ENCODE peak calls at places on chromosomes 16 and 17, in ten cellular contexts. One of them, this sample, is unnamed.

GRCh38 chr16:8944113-8944765 is 19.5 kb downstream of the USP7 start:
- DNase-seq in neural progenitor cell: no peak
- DNase-seq in PC-3: no peak
- DNase-seq in OCI-LY7: peak
- DNase-seq in IMR-90: no peak
- DNase-seq in PC-9: no peak
- DNase-seq in HCT116: no peak
- DNase-seq in hepatocyte: no peak
- DNase-seq in fibroblast of lung: no peak
- DNase-seq in SK-N-SH: no peak
- DNase-seq in this sample: no peak

GRCh38 chr17:8693328-8693727 is 51.3 kb downstream of the CCDC42 start:
- DNase-seq in neural progenitor cell: no peak
- DNase-seq in PC-3: no peak
- DNase-seq in OCI-LY7: no peak
- DNase-seq in IMR-90: no peak
- DNase-seq in PC-9: no peak
- DNase-seq in HCT116: no peak
- DNase-seq in hepatocyte: no peak
- DNase-seq in fibroblast of lung: no peak
- DNase-seq in SK-N-SH: no peak
- DNase-seq in this sample: no peak

GRCh38 chr17:9755083-9755482 is 36.3 kb downstream of the DHRS7C start:
- DNase-seq in neural progenitor cell: no peak
- DNase-seq in PC-3: peak
- DNase-seq in OCI-LY7: no peak
- DNase-seq in IMR-90: no peak
- DNase-seq in PC-9: no peak
- DNase-seq in HCT116: no peak
- DNase-seq in hepatocyte: no peak
- DNase-seq in fibroblast of lung: no peak
- DNase-seq in SK-N-SH: no peak
- DNase-seq in this sample: no peak

GRCh38 chr17:18093616-18094408 is 6.1 kb downstream of the DRG2 start:
- DNase-seq in neural progenitor cell: peak
- DNase-seq in PC-3: peak
- DNase-seq in OCI-LY7: peak
- DNase-seq in IMR-90: peak
- DNase-seq in PC-9: no peak
- DNase-seq in HCT116: peak
- DNase-seq in hepatocyte: peak
- DNase-seq in fibroblast of lung: peak
- DNase-seq in SK-N-SH: no peak
- DNase-seq in this sample: peak

GRCh38 chr17:76379275-76379641 is 5.2 kb upstream of the SPHK1 start:
- DNase-seq in neural progenitor cell: no peak
- DNase-seq in PC-3: no peak
- DNase-seq in OCI-LY7: no peak
- DNase-seq in IMR-90: no peak
- DNase-seq in PC-9: no peak
- DNase-seq in HCT116: no peak
- DNase-seq in hepatocyte: no peak
- DNase-seq in fibroblast of lung: no peak
- DNase-seq in SK-N-SH: no peak
- DNase-seq in this sample: no peak

GRCh38 chr17:1880851-1881630 is 51.2 kb downstream of the RPA1 start:
- DNase-seq in neural progenitor cell: peak
- DNase-seq in PC-3: no peak
- DNase-seq in OCI-LY7: no peak
- DNase-seq in IMR-90: peak
- DNase-seq in PC-9: no peak
- DNase-seq in HCT116: no peak
- DNase-seq in hepatocyte: no peak
- DNase-seq in fibroblast of lung: no peak
- DNase-seq in SK-N-SH: no peak
- DNase-seq in this sample: no peak

GRCh38 chr17:75096082-75096625 is 8.4 kb downstream of the SLC16A5 start:
- DNase-seq in neural progenitor cell: no peak
- DNase-seq in PC-3: peak
- DNase-seq in OCI-LY7: no peak
- DNase-seq in IMR-90: peak
- DNase-seq in PC-9: peak
- DNase-seq in HCT116: peak
- DNase-seq in hepatocyte: peak
- DNase-seq in fibroblast of lung: peak
- DNase-seq in SK-N-SH: no peak
- DNase-seq in this sample: peak

GRCh38 chr16:54477766-54478165 is 191.2 kb upstream of the IRX3 start:
- DNase-seq in neural progenitor cell: no peak
- DNase-seq in PC-3: no peak
- DNase-seq in OCI-LY7: no peak
- DNase-seq in IMR-90: no peak
- DNase-seq in PC-9: no peak
- DNase-seq in HCT116: no peak
- DNase-seq in hepatocyte: no peak
- DNase-seq in fibroblast of lung: no peak
- DNase-seq in SK-N-SH: peak
- DNase-seq in this sample: no peak

GRCh38 chr17:15945493-15946209 is 721 bp downstream of the ADORA2B start:
- DNase-seq in neural progenitor cell: peak
- DNase-seq in PC-3: no peak
- DNase-seq in OCI-LY7: no peak
- DNase-seq in IMR-90: peak
- DNase-seq in PC-9: no peak
- DNase-seq in HCT116: no peak
- DNase-seq in hepatocyte: no peak
- DNase-seq in fibroblast of lung: peak
- DNase-seq in SK-N-SH: peak
- DNase-seq in this sample: peak

GRCh38 chr17:15944720-15945492 is at the start of gene ADORA2B:
- DNase-seq in neural progenitor cell: peak
- DNase-seq in PC-3: peak
- DNase-seq in OCI-LY7: no peak
- DNase-seq in IMR-90: peak
- DNase-seq in PC-9: peak
- DNase-seq in HCT116: no peak
- DNase-seq in hepatocyte: peak
- DNase-seq in fibroblast of lung: peak
- DNase-seq in SK-N-SH: peak
- DNase-seq in this sample: peak

GRCh38 chr17:15947976-15948752 is 3.2 kb downstream of the ADORA2B start:
- DNase-seq in neural progenitor cell: no peak
- DNase-seq in PC-3: peak
- DNase-seq in OCI-LY7: no peak
- DNase-seq in IMR-90: no peak
- DNase-seq in PC-9: peak
- DNase-seq in HCT116: no peak
- DNase-seq in hepatocyte: no peak
- DNase-seq in fibroblast of lung: no peak
- DNase-seq in SK-N-SH: no peak
- DNase-seq in this sample: no peak

GRCh38 chr17:15946611-15947120 is 1.7 kb downstream of the ADORA2B start:
- DNase-seq in neural progenitor cell: no peak
- DNase-seq in PC-3: peak
- DNase-seq in OCI-LY7: no peak
- DNase-seq in IMR-90: no peak
- DNase-seq in PC-9: no peak
- DNase-seq in HCT116: no peak
- DNase-seq in hepatocyte: no peak
- DNase-seq in fibroblast of lung: peak
- DNase-seq in SK-N-SH: no peak
- DNase-seq in this sample: no peak

GRCh38 chr17:15947331-15947730 is 2.4 kb downstream of the ADORA2B start:
- DNase-seq in neural progenitor cell: no peak
- DNase-seq in PC-3: peak
- DNase-seq in OCI-LY7: no peak
- DNase-seq in IMR-90: peak
- DNase-seq in PC-9: peak
- DNase-seq in HCT116: no peak
- DNase-seq in hepatocyte: no peak
- DNase-seq in fibroblast of lung: peak
- DNase-seq in SK-N-SH: no peak
- DNase-seq in this sample: no peak
- H2AFZ ChIP-seq in neural progenitor cell: no peak
- H2AFZ ChIP-seq in PC-3: no peak
- H2AFZ ChIP-seq in OCI-LY7: no peak
- H2AFZ ChIP-seq in IMR-90: peak
- H2AFZ ChIP-seq in PC-9: no peak
- H2AFZ ChIP-seq in HCT116: no peak
- H2AFZ ChIP-seq in hepatocyte: no peak
- H2AFZ ChIP-seq in fibroblast of lung: no peak
- H2AFZ ChIP-seq in SK-N-SH: no peak
- H2AFZ ChIP-seq in this sample: no peak

GRCh38 chr16:49280022-49280741 is 1.5 kb downstream of the CBLN1 start:
- DNase-seq in neural progenitor cell: peak
- DNase-seq in PC-3: no peak
- DNase-seq in OCI-LY7: no peak
- DNase-seq in IMR-90: no peak
- DNase-seq in PC-9: no peak
- DNase-seq in HCT116: no peak
- DNase-seq in hepatocyte: peak
- DNase-seq in fibroblast of lung: no peak
- DNase-seq in SK-N-SH: peak
- DNase-seq in this sample: peak

GRCh38 chr16:49281843-49282642 is 405 bp upstream of the CBLN1 start:
- DNase-seq in neural progenitor cell: peak
- DNase-seq in PC-3: peak
- DNase-seq in OCI-LY7: peak
- DNase-seq in IMR-90: peak
- DNase-seq in PC-9: no peak
- DNase-seq in HCT116: no peak
- DNase-seq in hepatocyte: peak
- DNase-seq in fibroblast of lung: peak
- DNase-seq in SK-N-SH: peak
- DNase-seq in this sample: peak

GRCh38 chr16:49280861-49281331 is 742 bp downstream of the CBLN1 start:
- DNase-seq in neural progenitor cell: no peak
- DNase-seq in PC-3: no peak
- DNase-seq in OCI-LY7: no peak
- DNase-seq in IMR-90: no peak
- DNase-seq in PC-9: no peak
- DNase-seq in HCT116: no peak
- DNase-seq in hepatocyte: no peak
- DNase-seq in fibroblast of lung: no peak
- DNase-seq in SK-N-SH: peak
- DNase-seq in this sample: no peak

GRCh38 chr16:49282690-49283375 is 1.2 kb upstream of the CBLN1 start:
- DNase-seq in neural progenitor cell: peak
- DNase-seq in PC-3: no peak
- DNase-seq in OCI-LY7: peak
- DNase-seq in IMR-90: no peak
- DNase-seq in PC-9: no peak
- DNase-seq in HCT116: no peak
- DNase-seq in hepatocyte: peak
- DNase-seq in fibroblast of lung: no peak
- DNase-seq in SK-N-SH: peak
- DNase-seq in this sample: peak

DNA sequence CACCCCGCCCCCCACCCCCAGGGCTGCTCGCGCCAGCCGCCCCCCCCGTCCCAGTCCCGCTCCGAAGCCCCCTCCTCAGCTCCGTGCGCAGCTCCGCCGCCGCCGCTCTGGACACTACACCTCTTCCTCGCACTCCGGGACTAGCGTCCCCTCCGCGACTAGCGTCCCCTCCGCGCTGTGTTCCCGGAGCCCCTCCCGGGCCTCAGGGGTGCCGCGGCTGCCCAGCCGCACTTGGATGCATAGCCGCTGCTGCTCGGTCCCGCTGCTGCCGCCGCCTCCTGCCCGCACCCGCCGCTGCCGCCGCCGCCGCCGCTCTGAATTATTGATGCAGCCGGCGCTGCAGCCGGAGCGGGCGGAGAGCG is at the start of gene CBLN1:
- DNase-seq in neural progenitor cell: no peak
- DNase-seq in PC-3: no peak
- DNase-seq in OCI-LY7: no peak
- DNase-seq in IMR-90: no peak
- DNase-seq in PC-9: no peak
- DNase-seq in HCT116: no peak
- DNase-seq in hepatocyte: no peak
- DNase-seq in fibroblast of lung: no peak
- DNase-seq in SK-N-SH: no peak
- DNase-seq in this sample: no peak
- H3K4me3 ChIP-seq in neural progenitor cell: peak
- H3K4me3 ChIP-seq in PC-3: no peak
- H3K4me3 ChIP-seq in OCI-LY7: peak
- H3K4me3 ChIP-seq in IMR-90: no peak
- H3K4me3 ChIP-seq in PC-9: no peak
- H3K4me3 ChIP-seq in HCT116: no peak
- H3K4me3 ChIP-seq in hepatocyte: peak
- H3K4me3 ChIP-seq in fibroblast of lung: no peak
- H3K4me3 ChIP-seq in SK-N-SH: peak
- H3K4me3 ChIP-seq in this sample: peak

DNA sequence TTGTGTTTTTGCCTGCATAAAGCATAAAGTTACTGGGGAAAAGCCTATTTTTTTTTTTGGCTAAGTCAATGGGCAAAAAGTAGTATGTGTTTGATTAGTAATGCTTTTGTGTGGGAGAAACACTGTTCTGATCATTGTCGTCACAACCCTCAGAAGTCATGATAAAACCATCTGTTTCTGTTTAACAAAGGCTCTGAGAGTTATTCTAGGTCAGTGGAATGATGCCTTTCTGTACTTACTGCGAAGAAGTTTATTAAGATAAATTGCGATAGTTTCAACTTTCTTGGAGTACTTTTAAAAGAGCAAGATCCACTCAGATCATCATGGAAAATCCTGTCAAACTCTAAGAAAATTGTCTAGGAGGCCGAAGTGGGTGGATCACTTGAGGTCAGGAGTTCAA is 80.9 kb downstream of the PRKCA start:
- DNase-seq in neural progenitor cell: no peak
- DNase-seq in PC-3: no peak
- DNase-seq in OCI-LY7: no peak
- DNase-seq in IMR-90: peak
- DNase-seq in PC-9: no peak
- DNase-seq in HCT116: no peak
- DNase-seq in hepatocyte: no peak
- DNase-seq in fibroblast of lung: peak
- DNase-seq in SK-N-SH: peak
- DNase-seq in this sample: no peak
- H3K27ac ChIP-seq in neural progenitor cell: no peak
- H3K27ac ChIP-seq in PC-3: no peak
- H3K27ac ChIP-seq in OCI-LY7: no peak
- H3K27ac ChIP-seq in IMR-90: peak
- H3K27ac ChIP-seq in PC-9: no peak
- H3K27ac ChIP-seq in HCT116: no peak
- H3K27ac ChIP-seq in hepatocyte: no peak
- H3K27ac ChIP-seq in fibroblast of lung: peak
- H3K27ac ChIP-seq in SK-N-SH: peak
- H3K27ac ChIP-seq in this sample: no peak

DNA sequence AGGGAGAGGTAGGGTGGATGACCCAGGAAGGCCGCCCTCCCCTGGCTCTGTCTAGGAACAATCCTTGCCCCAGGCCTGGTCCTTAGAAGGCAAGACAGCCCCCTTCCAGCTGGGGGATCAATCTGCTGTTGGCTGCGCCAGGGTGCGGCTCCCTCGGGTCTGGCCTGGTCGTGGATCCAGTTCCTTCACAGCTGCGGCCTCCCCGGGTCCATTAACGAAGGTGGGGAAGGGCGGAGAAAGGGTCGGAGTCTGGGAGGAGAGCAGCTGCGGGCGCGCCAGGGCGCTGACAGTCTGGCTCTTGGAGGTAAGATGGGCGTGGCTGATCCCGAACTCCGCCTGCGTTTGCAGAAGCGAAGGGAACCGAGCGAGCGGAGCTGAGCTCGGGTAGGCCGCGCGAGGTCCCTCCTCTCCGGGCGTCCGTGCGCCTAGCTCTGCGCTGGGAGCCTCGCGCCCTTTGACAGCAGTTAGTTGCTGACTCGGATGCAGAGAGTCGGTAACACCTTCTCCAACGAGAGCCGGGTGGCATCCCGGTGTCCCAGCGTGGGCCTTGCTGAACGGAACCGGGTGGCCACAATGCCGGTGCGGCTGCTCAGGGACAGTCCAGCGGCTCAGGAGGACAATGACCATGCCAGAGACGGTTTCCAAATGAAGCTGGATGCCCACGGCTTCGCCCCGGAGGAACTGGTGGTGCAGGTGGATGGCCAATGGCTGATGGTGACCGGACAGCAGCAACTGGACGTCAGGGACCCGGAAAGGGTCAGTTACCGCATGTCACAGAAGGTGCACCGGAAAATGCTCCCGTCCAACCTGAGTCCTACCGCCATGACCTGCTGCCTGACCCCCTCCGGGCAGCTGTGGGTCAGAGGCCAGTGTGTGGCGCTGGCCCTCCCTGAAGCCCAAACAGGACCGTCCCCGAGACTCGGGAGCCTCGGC is at the start of gene HSPB9:
- DNase-seq in neural progenitor cell: peak
- DNase-seq in PC-3: no peak
- DNase-seq in OCI-LY7: no peak
- DNase-seq in IMR-90: no peak
- DNase-seq in PC-9: no peak
- DNase-seq in HCT116: no peak
- DNase-seq in hepatocyte: peak
- DNase-seq in fibroblast of lung: no peak
- DNase-seq in SK-N-SH: no peak
- DNase-seq in this sample: peak
- H2AFZ ChIP-seq in neural progenitor cell: peak
- H2AFZ ChIP-seq in PC-3: no peak
- H2AFZ ChIP-seq in OCI-LY7: no peak
- H2AFZ ChIP-seq in IMR-90: peak
- H2AFZ ChIP-seq in PC-9: no peak
- H2AFZ ChIP-seq in HCT116: no peak
- H2AFZ ChIP-seq in hepatocyte: peak
- H2AFZ ChIP-seq in fibroblast of lung: no peak
- H2AFZ ChIP-seq in SK-N-SH: no peak
- H2AFZ ChIP-seq in this sample: peak

This sample was measured in GM23338.